ENCODE peak calls at places on chromosomes 1 and 21, in seven cellular contexts. Y is spleen; J is CD8-positive, alpha-beta memory T cell; R is HepG2; I is GM23248; W is transverse colon; X is mammary epithelial cell. U is an unnamed sample.

GRCh38 chr1:55040083-55040952 is 970 bp downstream of the PCSK9 start:
- DNase-seq in Y (peak; percentile 73), W (no peak), R (no peak), J (no peak), X (peak; percentile 24), I (no peak), U (peak; percentile 28)

GRCh38 chr1:247639381-247639981 is 34.1 kb downstream of the OR2G3 start:
- DNase-seq in I (peak; percentile 28), W (peak; percentile 90), X (peak; percentile 44), J (no peak), Y (peak; percentile 93), R (no peak), U (no peak)

GRCh38 chr21:36847189-36847588 is 119.3 kb downstream of the HLCS start:
- DNase-seq in I (peak; percentile 84), R (peak; percentile 59), W (no peak), Y (no peak), X (peak; percentile 75), J (no peak), U (peak; percentile 79)

GRCh38 chr1:83571536-83571935 is 427.4 kb downstream of the TTLL7 start:
- DNase-seq in I (no peak), Y (no peak), W (no peak), X (no peak), R (no peak), J (no peak), U (no peak)

GRCh38 chr1:26537951-26538352 is 8.4 kb downstream of the RPS6KA1 start:
- DNase-seq in I (peak; percentile 53), W (peak; percentile 60), Y (peak; percentile 87), R (peak; percentile 39), J (no peak), X (peak; percentile 59), U (no peak)

GRCh38 chr1:21664806-21665588 is 4.2 kb downstream of the RAP1GAP start:
- DNase-seq in J (no peak), X (no peak), I (no peak), Y (no peak), R (no peak), W (no peak), U (no peak)

GRCh38 chr1:18211764-18212163 is 104.2 kb downstream of the IGSF21 start:
- DNase-seq in Y (no peak), I (peak; percentile 36), J (no peak), W (no peak), R (no peak), X (no peak), U (no peak)

GRCh38 chr1:233514946-233515391 is 98.9 kb upstream of the KCNK1 start:
- DNase-seq in Y (no peak), X (no peak), I (no peak), R (no peak), J (no peak), W (no peak), U (no peak)

GRCh38 chr21:26597023-26597422 is 23.9 kb upstream of the CYYR1 start:
- DNase-seq in R (no peak), W (no peak), J (no peak), I (no peak), Y (no peak), X (no peak), U (peak; percentile 39)

GRCh38 chr1:26907071-26907922 is 6.5 kb downstream of the NR0B2 start:
- DNase-seq in X (peak; percentile 97), W (peak; percentile 41), I (peak; percentile 95), R (peak; percentile 77), Y (no peak), J (no peak), U (peak; percentile 76)

GRCh38 chr1:151065089-151065645 is 5.0 kb downstream of the MLLT11 start:
- DNase-seq in J (no peak), R (no peak), I (no peak), Y (no peak), X (no peak), W (no peak), U (no peak)

GRCh38 chr1:243316366-243316989 is 60.6 kb downstream of the SDCCAG8 start:
- DNase-seq in J (no peak), X (no peak), Y (no peak), R (no peak), W (no peak), I (no peak), U (no peak)

GRCh38 chr21:37073417-37074194 is 552 bp downstream of the TTC3 start:
- DNase-seq in W (peak; percentile 70), J (peak; percentile 86), I (peak; percentile 75), X (no peak), R (no peak), Y (peak; percentile 94), U (peak; percentile 13)

GRCh38 chr1:19384772-19385187 is 72.7 kb downstream of the SLC66A1 start:
- DNase-seq in Y (no peak), X (no peak), J (no peak), W (peak; percentile 41), R (peak; percentile 78), I (no peak), U (no peak)
- H3K4me1 ChIP-seq in Y (peaks cover 53% of the 10 kb centered on the region), X (peaks cover 11% of the 10 kb centered on the region), J (peaks cover 15% of the 10 kb centered on the region), W (peaks cover 29% of the 10 kb centered on the region), R (peaks cover 54% of the 10 kb centered on the region), I (peaks cover 27% of the 10 kb centered on the region), U (no peaks in the 10 kb centered on the region)

GRCh38 chr1:181094402-181094801 is 5.9 kb downstream of the IER5 start:
- DNase-seq in J (no peak), W (no peak), I (no peak), R (no peak), X (no peak), Y (no peak), U (no peak)
- H3K27me3 ChIP-seq in J (no peaks in the 10 kb centered on the region), W (no peaks in the 10 kb centered on the region), I (no peaks in the 10 kb centered on the region), R (no peaks in the 10 kb centered on the region), X (no peaks in the 10 kb centered on the region), Y (no peaks in the 10 kb centered on the region), U (no peaks in the 10 kb centered on the region)

GRCh38 chr1:116554924-116555323 is 15.9 kb downstream of the CD58 start:
- DNase-seq in X (no peak), J (no peak), I (no peak), Y (no peak), R (no peak), W (no peak), U (no peak)

GRCh38 chr1:116556289-116557006 is 14.4 kb downstream of the CD58 start:
- DNase-seq in R (no peak), X (peak; percentile 100), W (peak; percentile 80), Y (no peak), I (peak; percentile 99), J (peak; percentile 87), U (peak; percentile 98)

GRCh38 chr1:116558140-116558549 is 12.7 kb downstream of the CD58 start:
- DNase-seq in J (no peak), R (no peak), I (no peak), X (no peak), Y (no peak), W (no peak), U (no peak)

GRCh38 chr1:116559304-116559761 is 11.5 kb downstream of the CD58 start:
- DNase-seq in W (no peak), J (no peak), I (no peak), R (no peak), Y (no peak), X (no peak), U (no peak)

DNA sequence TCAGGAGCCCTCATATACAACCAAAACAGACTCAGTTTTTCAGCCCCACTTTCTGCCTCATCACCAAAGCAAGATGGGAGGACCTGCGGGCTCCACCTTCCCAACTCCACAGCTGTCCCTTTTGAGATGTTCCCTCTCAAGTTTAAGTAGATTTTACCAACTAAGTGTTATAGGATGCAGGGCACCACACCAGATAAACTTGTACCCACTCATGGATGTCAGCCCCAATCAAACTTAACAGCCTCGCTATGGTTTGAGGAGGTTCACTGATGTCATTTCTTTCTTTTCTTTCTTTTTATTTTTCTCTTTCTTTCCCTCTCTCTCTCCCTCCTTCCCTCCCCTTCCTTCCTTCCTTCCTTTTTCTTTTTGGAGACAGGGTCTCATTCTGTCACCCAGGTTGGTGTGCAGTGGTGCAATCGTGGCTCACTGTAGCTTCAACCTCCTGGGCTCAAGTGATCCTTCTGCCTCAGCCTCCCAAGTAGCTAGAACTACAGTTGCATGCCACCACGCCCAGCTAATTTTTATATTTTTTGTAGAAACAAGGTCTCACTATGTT is 13.4 kb downstream of the CD58 start:
- DNase-seq in W (no peak), J (no peak), Y (no peak), I (no peak), R (no peak), X (no peak), U (no peak)
- H3K27ac ChIP-seq in W (peak overlapping the region; percentile 72), J (no peak overlapping the region), Y (peak overlapping the region; percentile 62), I (peak overlapping the region; percentile 95), R (no peak overlapping the region), X (peak overlapping the region; percentile 94), U (peak overlapping the region; percentile 96)

GRCh38 chr21:17777321-17777720 is 41.8 kb downstream of the C21orf91 start:
- DNase-seq in X (no peak), I (no peak), Y (no peak), W (no peak), R (no peak), J (no peak), U (no peak)
- H3K4me1 ChIP-seq in X (no peaks in the 10 kb centered on the region), I (no peaks in the 10 kb centered on the region), Y (peaks cover 47% of the 10 kb centered on the region), W (no peaks in the 10 kb centered on the region), R (peaks cover 17% of the 10 kb centered on the region), J (peaks cover 51% of the 10 kb centered on the region), U (no peaks in the 10 kb centered on the region)

GRCh38 chr1:205432116-205432515 is 10.3 kb upstream of the LEMD1 start:
- DNase-seq in W (no peak), R (no peak), X (no peak), J (no peak), Y (no peak), I (no peak), U (no peak)
- H3K27me3 ChIP-seq in W (peaks cover 12% of the 10 kb centered on the region), R (peaks cover 57% of the 10 kb centered on the region), X (no peaks in the 10 kb centered on the region), J (no peaks in the 10 kb centered on the region), Y (peaks cover 7% of the 10 kb centered on the region), I (peaks cover 47% of the 10 kb centered on the region), U (peaks cover 50% of the 10 kb centered on the region)

GRCh38 chr1:152247316-152247715 is 23.3 kb upstream of the HRNR start:
- DNase-seq in R (no peak), W (no peak), I (no peak), X (no peak), J (no peak), Y (no peak), U (no peak)

DNA sequence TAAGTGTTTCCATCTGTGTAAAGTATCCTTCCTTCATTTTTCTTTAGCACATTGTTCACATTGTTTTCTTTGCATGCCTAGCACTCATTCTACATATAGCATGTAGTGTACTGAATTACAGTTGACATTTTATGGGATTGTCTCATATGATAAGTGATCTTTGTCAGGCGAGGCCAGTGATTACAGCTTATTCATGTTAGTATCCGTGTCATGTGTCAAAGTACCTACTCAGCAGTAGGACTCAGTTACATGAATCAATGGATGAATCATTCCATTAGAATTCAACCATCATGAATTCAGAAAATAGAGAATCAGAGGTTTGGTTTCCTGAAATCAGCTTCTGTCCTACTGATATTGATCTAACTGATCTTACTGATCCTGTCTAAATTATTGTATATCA is 20.6 kb upstream of the HRNR start:
- DNase-seq in W (no peak), R (no peak), J (no peak), Y (no peak), X (peak; percentile 71), I (peak; percentile 75), U (peak; percentile 67)
- H3K27ac ChIP-seq in W (no peak overlapping the region), R (no peak overlapping the region), J (no peak overlapping the region), Y (no peak overlapping the region), X (no peak overlapping the region), I (peak overlapping the region; percentile 28), U (peak overlapping the region; percentile 21)